ENCODE peak calls at places on chromosome 10, in eight cellular contexts. T is endothelial cell; Q is T-helper 22 cell; B is COR-L47; W is renal cortical epithelial cell; L is MM.1S; Y is activated effector memory CD4-positive, alpha-beta T cell treated with anti-CD3 and anti-CD28 coated beads, Interleukin-2, amount 50 U/mL, for 16 hours; O is iPS DF 19.7. E is an unnamed sample.

GRCh38 chr10:85548038-85548437 is 818.6 kb downstream of the GRID1 start:
- DNase-seq in T (peak; percentile 21), Q (no peak), B (peak; percentile 21), W (peak; percentile 70), L (peak; percentile 67), Y (peak; percentile 65), O (no peak), E (no peak)

GRCh38 chr10:132611026-132611910 is 73.7 kb downstream of the INPP5A start:
- DNase-seq in T (no peak), Q (no peak), B (no peak), W (no peak), L (no peak), Y (peak; percentile 53), O (no peak), E (no peak)

GRCh38 chr10:13853854-13854253 is 267.1 kb downstream of the PRPF18 start:
- DNase-seq in T (no peak), Q (no peak), B (no peak), W (no peak), L (no peak), Y (no peak), O (no peak), E (no peak)

GRCh38 chr10:110679633-110680472 is 35.7 kb downstream of the RBM20 start:
- DNase-seq in T (no peak), Q (no peak), B (no peak), W (no peak), L (no peak), Y (no peak), O (no peak), E (no peak)

GRCh38 chr10:45580371-45580770 is 92.2 kb downstream of the ZFAND4 start:
- DNase-seq in T (no peak), Q (no peak), B (no peak), W (no peak), L (peak; percentile 83), Y (no peak), O (no peak), E (no peak)

GRCh38 chr10:49143249-49143648 is 9.4 kb upstream of the FAM170B start:
- DNase-seq in T (no peak), Q (no peak), B (no peak), W (no peak), L (no peak), Y (no peak), O (peak; percentile 68), E (no peak)

GRCh38 chr10:62040896-62041295 is 139.4 kb downstream of the ARID5B start:
- DNase-seq in T (no peak), Q (no peak), B (no peak), W (no peak), L (no peak), Y (no peak), O (no peak), E (no peak)

GRCh38 chr10:14550471-14550941 is 219.8 kb upstream of the FRMD4A start:
- DNase-seq in T (no peak), Q (no peak), B (no peak), W (no peak), L (no peak), Y (no peak), O (no peak), E (no peak)

GRCh38 chr10:87734987-87735827 is 75.5 kb downstream of the PAPSS2 start:
- DNase-seq in T (peak; percentile 33), Q (no peak), B (peak; percentile 34), W (peak; percentile 28), L (peak; percentile 51), Y (no peak), O (peak; percentile 45), E (peak; percentile 82)

GRCh38 chr10:33428706-33429105 is 94.2 kb upstream of the NRP1 start:
- DNase-seq in T (no peak), Q (no peak), B (no peak), W (no peak), L (no peak), Y (no peak), O (no peak), E (no peak)

GRCh38 chr10:70558871-70559810 is 43.4 kb downstream of the PRF1 start:
- DNase-seq in T (peak; percentile 50), Q (no peak), B (no peak), W (peak; percentile 43), L (no peak), Y (peak; percentile 84), O (no peak), E (peak; percentile 80)

GRCh38 chr10:10222288-10222945 is 795.3 kb upstream of the CELF2 start:
- DNase-seq in T (no peak), Q (no peak), B (no peak), W (no peak), L (no peak), Y (no peak), O (no peak), E (no peak)

GRCh38 chr10:15474671-15475070 is 103.6 kb upstream of the FAM171A1 start:
- DNase-seq in T (no peak), Q (no peak), B (no peak), W (no peak), L (no peak), Y (no peak), O (no peak), E (no peak)

GRCh38 chr10:43262043-43262901 is 4.6 kb downstream of the RASGEF1A start:
- DNase-seq in T (no peak), Q (no peak), B (peak; percentile 38), W (no peak), L (no peak), Y (peak; percentile 59), O (no peak), E (peak; percentile 54)

GRCh38 chr10:132959296-132959961 is 17.1 kb upstream of the CFAP46 start:
- DNase-seq in T (no peak), Q (no peak), B (no peak), W (no peak), L (no peak), Y (peak; percentile 51), O (no peak), E (no peak)

GRCh38 chr10:109689785-109690184 is 233.5 kb downstream of the XPNPEP1 start:
- DNase-seq in T (no peak), Q (no peak), B (no peak), W (no peak), L (no peak), Y (no peak), O (no peak), E (no peak)

GRCh38 chr10:98349508-98349922 is 65.5 kb downstream of the PYROXD2 start:
- DNase-seq in T (no peak), Q (no peak), B (no peak), W (no peak), L (no peak), Y (no peak), O (no peak), E (no peak)

GRCh38 chr10:123967626-123968243 is 76.1 kb upstream of the CPXM2 start:
- DNase-seq in T (peak; percentile 93), Q (no peak), B (peak; percentile 17), W (peak; percentile 11), L (peak; percentile 59), Y (peak; percentile 72), O (no peak), E (peak; percentile 63)

GRCh38 chr10:15313844-15314243 is 57.2 kb downstream of the FAM171A1 start:
- DNase-seq in T (peak; percentile 52), Q (no peak), B (no peak), W (no peak), L (no peak), Y (no peak), O (no peak), E (no peak)

GRCh38 chr10:11757452-11757819 is 15.3 kb downstream of the ECHDC3 start:
- DNase-seq in T (no peak), Q (no peak), B (peak; percentile 44), W (peak; percentile 93), L (no peak), Y (no peak), O (no peak), E (no peak)

GRCh38 chr10:56370217-56371113 is 9.4 kb upstream of the ZWINT start:
- DNase-seq in T (no peak), Q (no peak), B (no peak), W (peak; percentile 2), L (no peak), Y (no peak), O (no peak), E (peak; percentile 47)

GRCh38 chr10:71156436-71156835 is 55.9 kb upstream of the UNC5B start:
- DNase-seq in T (no peak), Q (no peak), B (no peak), W (peak; percentile 25), L (no peak), Y (no peak), O (no peak), E (no peak)

GRCh38 chr10:104199567-104199966 is 32.6 kb downstream of the CFAP43 start:
- DNase-seq in T (no peak), Q (no peak), B (no peak), W (peak; percentile 80), L (no peak), Y (no peak), O (no peak), E (no peak)